ENCODE peak calls at places on chromosome 17, in nine cellular contexts. R, G, F, Q, Y, J, D, V and C are unnamed samples.

GRCh38 chr17:58317421-58318064 is 11.1 kb downstream of the TSPOAP1 start:
- DNase-seq in R (peak; percentile 85), J (peak; percentile 14), V (no peak), G (peak; percentile 74), F (peak; percentile 71), Y (no peak), Q (no peak), D (no peak), C (peak; percentile 17)

GRCh38 chr17:57407287-57408063 is 151.2 kb downstream of the MSI2 start:
- DNase-seq in J (no peak), Y (no peak), R (peak; percentile 47), D (no peak), Q (no peak), G (no peak), F (peak; percentile 94), V (no peak), C (no peak)

GRCh38 chr17:50893183-50893993 is 27.2 kb upstream of the TOB1 start:
- DNase-seq in D (no peak), Q (no peak), R (peak; percentile 22), G (no peak), F (peak; percentile 77), J (no peak), Y (no peak), V (no peak), C (no peak)

GRCh38 chr17:55437165-55437605 is 15.6 kb upstream of the MMD start:
- DNase-seq in Q (no peak), V (no peak), G (no peak), R (no peak), F (no peak), Y (no peak), J (no peak), D (no peak), C (no peak)

GRCh38 chr17:50858486-50859225 is 7.5 kb downstream of the TOB1 start:
- DNase-seq in R (no peak), D (no peak), G (peak; percentile 44), Y (no peak), F (no peak), J (no peak), Q (no peak), V (no peak), C (no peak)

GRCh38 chr17:57578608-57578990 is 166.5 kb downstream of the CCDC182 start:
- DNase-seq in Y (no peak), J (no peak), G (no peak), D (no peak), F (no peak), Q (no peak), V (no peak), R (no peak), C (no peak)

GRCh38 chr17:13601776-13602551 is at the start of gene HS3ST3A1:
- DNase-seq in J (no peak), Y (peak; percentile 29), F (no peak), G (no peak), D (peak; percentile 50), V (peak; percentile 33), R (peak; percentile 10), Q (no peak), C (no peak)

GRCh38 chr17:71496552-71496951 is 624.3 kb upstream of the SOX9 start:
- DNase-seq in V (no peak), Y (no peak), F (no peak), Q (no peak), J (no peak), G (no peak), R (peak; percentile 49), D (no peak), C (peak; percentile 77)

GRCh38 chr17:38568274-38568673 is 37.5 kb downstream of the SRCIN1 start:
- DNase-seq in V (no peak), F (no peak), J (no peak), G (no peak), D (no peak), R (no peak), Q (no peak), Y (no peak), C (no peak)
- TF ChIP-seq CTCF in V (no peak), F (no peak), J (no peak), G (no peak), D (no peak), R (no peak), Q (no peak), Y (no peak), C (no peak)

DNA sequence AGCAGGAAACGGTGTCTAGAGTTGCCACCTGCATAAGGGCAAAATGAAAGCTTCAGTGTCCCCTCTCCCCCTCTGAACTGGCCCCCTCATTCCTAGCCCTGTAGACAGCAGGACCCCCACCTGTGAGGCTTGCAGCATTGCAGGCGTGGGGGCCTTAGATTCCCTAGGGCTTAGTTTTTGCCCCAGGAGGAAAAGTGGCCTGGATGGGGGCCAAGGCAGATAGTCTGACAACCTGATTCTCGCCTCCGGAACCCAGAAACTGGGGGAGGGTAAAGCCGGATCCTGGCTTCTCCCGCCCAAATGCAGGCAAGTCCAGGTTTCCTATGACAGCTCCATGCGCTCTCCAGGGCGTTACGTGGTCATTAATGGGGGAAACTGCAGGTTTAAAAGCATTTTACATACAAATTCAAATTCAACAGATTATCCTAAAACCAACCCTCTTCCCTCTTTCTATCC is 651 bp upstream of the HOXB6 start:
- DNase-seq in V (no peak), G (no peak), Q (no peak), F (no peak), Y (no peak), D (no peak), J (no peak), R (no peak), C (no peak)
- H3K4me3 ChIP-seq in V (no peak overlapping the region), G (no peak overlapping the region), Q (no peak overlapping the region), F (peak overlapping the region; percentile 74), Y (no peak overlapping the region), D (no peak overlapping the region), J (no peak overlapping the region), R (no peak overlapping the region), C (peak overlapping the region; percentile 33)

GRCh38 chr17:3692346-3692745 is 3.6 kb downstream of the P2RX5 start:
- DNase-seq in V (no peak), Y (no peak), Q (no peak), G (no peak), R (no peak), J (no peak), F (no peak), D (no peak), C (no peak)

GRCh38 chr17:3689262-3690093 is 6.5 kb downstream of the P2RX5 start:
- DNase-seq in D (no peak), V (no peak), Y (no peak), G (no peak), Q (no peak), J (no peak), R (no peak), F (no peak), C (no peak)

GRCh38 chr17:3693099-3693498 is 2.9 kb downstream of the P2RX5 start:
- DNase-seq in R (no peak), Q (no peak), V (no peak), G (no peak), J (no peak), Y (no peak), F (no peak), D (no peak), C (no peak)

GRCh38 chr17:3690094-3690715 is 5.8 kb downstream of the P2RX5 start:
- DNase-seq in D (peak; percentile 40), Y (no peak), R (no peak), G (no peak), Q (no peak), V (no peak), J (no peak), F (no peak), C (no peak)

DNA sequence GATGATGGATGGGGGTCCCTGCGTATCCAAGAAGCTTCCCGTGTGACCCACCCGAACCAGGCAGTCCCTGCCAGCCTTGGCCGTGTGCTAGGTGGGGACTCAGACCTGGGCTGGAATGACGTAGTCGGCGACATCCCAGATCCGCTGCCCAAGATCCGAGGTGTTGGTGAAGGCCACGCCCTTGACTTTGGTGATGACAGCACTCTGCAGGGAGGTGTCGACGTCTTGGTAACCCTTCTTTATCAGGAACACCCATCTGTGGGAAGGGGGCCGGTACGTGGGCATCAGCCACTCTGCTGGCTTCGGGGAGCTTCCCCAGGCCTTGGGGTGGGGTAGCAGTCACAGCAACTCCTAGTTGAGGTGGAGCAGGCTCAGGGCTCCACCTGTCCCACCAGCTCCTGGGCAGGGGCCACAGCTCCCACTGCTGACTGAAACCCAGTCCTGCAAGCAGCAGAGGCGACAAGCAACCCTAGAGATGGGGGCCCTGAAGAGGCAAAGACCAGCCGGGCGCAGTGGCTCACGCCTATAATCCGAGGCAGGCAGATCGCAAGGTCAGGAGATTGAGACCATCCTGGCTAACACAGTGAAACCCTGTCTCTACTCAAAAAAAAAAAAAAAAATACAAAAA is 4.3 kb downstream of the P2RX5 start:
- DNase-seq in Q (no peak), V (no peak), Y (no peak), D (no peak), G (no peak), F (no peak), J (no peak), R (no peak), C (no peak)
- TF ChIP-seq CTCF in Q (no peak), V (no peak), Y (no peak), D (no peak), G (no peak), F (no peak), J (no peak), R (no peak), C (no peak)

GRCh38 chr17:48633266-48633816 is 7.2 kb upstream of the HOXB9 start:
- DNase-seq in G (no peak), Y (no peak), J (no peak), V (no peak), Q (no peak), R (no peak), F (no peak), D (no peak), C (no peak)

GRCh38 chr17:48631693-48632578 is 5.8 kb upstream of the HOXB9 start:
- DNase-seq in J (no peak), Q (no peak), F (no peak), D (no peak), V (no peak), Y (no peak), G (no peak), R (no peak), C (no peak)

GRCh38 chr17:48636177-48637018 is 10.2 kb upstream of the HOXB9 start:
- DNase-seq in R (peak; percentile 10), Q (no peak), Y (no peak), J (no peak), D (peak; percentile 70), G (peak; percentile 78), V (peak; percentile 47), F (peak; percentile 59), C (no peak)

GRCh38 chr17:48632579-48633265 is 6.6 kb upstream of the HOXB9 start:
- DNase-seq in F (no peak), Q (no peak), Y (no peak), V (no peak), J (no peak), R (no peak), D (no peak), G (no peak), C (no peak)

DNA sequence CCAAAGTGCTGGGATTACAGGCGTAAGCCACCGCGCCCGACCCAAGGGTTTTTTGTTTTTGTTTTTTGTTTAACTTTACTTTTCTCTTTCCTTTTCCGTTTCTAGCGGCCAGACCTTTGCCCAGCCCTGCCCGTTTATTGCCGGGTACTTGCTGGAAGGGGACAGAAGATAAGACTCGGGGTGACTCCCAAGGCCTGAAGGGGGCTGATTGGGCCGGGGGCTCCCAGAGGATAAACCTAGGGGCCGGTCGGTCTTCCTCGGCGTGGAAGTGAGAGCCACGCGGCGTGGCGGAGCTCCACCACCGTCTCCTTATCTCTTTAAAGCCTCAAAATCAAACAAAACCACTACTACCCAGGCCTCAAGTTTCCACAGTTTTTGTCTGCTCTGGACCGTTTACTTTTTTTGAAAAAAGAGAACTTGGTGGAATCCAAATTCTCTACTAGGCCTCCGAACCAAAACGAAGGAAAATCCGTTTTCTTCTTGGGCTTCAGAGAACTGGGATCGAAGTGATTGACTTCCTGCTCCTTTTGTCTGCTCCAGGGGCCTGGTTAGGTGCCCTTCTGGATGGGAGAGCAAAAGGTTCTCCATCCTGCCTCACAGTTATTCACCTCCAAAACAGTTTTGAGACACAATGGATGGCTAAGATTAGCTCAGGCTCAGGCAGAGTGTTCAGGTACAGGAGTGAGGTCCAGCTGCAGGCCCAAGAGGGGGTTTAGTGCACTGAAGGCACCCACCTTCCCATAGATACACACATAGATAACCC is 8.5 kb upstream of the HOXB9 start:
- DNase-seq in F (no peak), Q (no peak), V (no peak), G (no peak), Y (no peak), D (no peak), J (no peak), R (no peak), C (no peak)
- H3K4me3 ChIP-seq in F (no peak overlapping the region), Q (no peak overlapping the region), V (no peak overlapping the region), G (no peak overlapping the region), Y (no peak overlapping the region), D (no peak overlapping the region), J (no peak overlapping the region), R (no peak overlapping the region), C (no peak overlapping the region)